ENCODE peak calls at places on chromosomes 4 and X, in ten cellular contexts. One of them, this sample, is unnamed.

GRCh38 chrX:32673193-32673592 is 538.2 kb downstream of the DMD start:
- DNase-seq in neural crest cell: no peak
- DNase-seq in GM10248: no peak
- DNase-seq in ovary: no peak
- DNase-seq in tibial artery: no peak
- DNase-seq in lower leg skin: no peak
- DNase-seq in AG10803: no peak
- DNase-seq in CD4-positive, alpha-beta T cell: no peak
- DNase-seq in body of pancreas: no peak
- DNase-seq in GM23338: peak; percentile 37
- DNase-seq in this sample: no peak

GRCh38 chrX:17788439-17788838 is 51.1 kb downstream of the SCML1 start:
- DNase-seq in CD4-positive, alpha-beta T cell: peak; percentile 9
- DNase-seq in lower leg skin: no peak
- DNase-seq in tibial artery: no peak
- DNase-seq in GM10248: peak; percentile 63
- DNase-seq in GM23338: peak; percentile 60
- DNase-seq in neural crest cell: peak; percentile 9
- DNase-seq in ovary: peak; percentile 52
- DNase-seq in AG10803: peak; percentile 23
- DNase-seq in body of pancreas: peak; percentile 51
- DNase-seq in this sample: peak; percentile 58

GRCh38 chr4:154506253-154506652 is 14.7 kb upstream of the DCHS2 start:
- DNase-seq in ovary: no peak
- DNase-seq in neural crest cell: no peak
- DNase-seq in GM10248: peak; percentile 18
- DNase-seq in CD4-positive, alpha-beta T cell: no peak
- DNase-seq in AG10803: peak; percentile 37
- DNase-seq in tibial artery: no peak
- DNase-seq in GM23338: peak; percentile 73
- DNase-seq in body of pancreas: no peak
- DNase-seq in lower leg skin: no peak
- DNase-seq in this sample: peak; percentile 52

GRCh38 chr4:139595989-139596679 is 40.1 kb upstream of the SETD7 start:
- DNase-seq in AG10803: peak; percentile 67
- DNase-seq in neural crest cell: no peak
- DNase-seq in body of pancreas: no peak
- DNase-seq in tibial artery: peak; percentile 70
- DNase-seq in ovary: no peak
- DNase-seq in GM23338: no peak
- DNase-seq in GM10248: no peak
- DNase-seq in lower leg skin: peak; percentile 84
- DNase-seq in CD4-positive, alpha-beta T cell: no peak
- DNase-seq in this sample: peak; percentile 55

GRCh38 chrX:45781901-45782553 is 581.4 kb upstream of the DIPK2B start:
- DNase-seq in GM23338: peak; percentile 18
- DNase-seq in ovary: no peak
- DNase-seq in body of pancreas: no peak
- DNase-seq in tibial artery: no peak
- DNase-seq in neural crest cell: no peak
- DNase-seq in CD4-positive, alpha-beta T cell: no peak
- DNase-seq in lower leg skin: no peak
- DNase-seq in AG10803: peak; percentile 69
- DNase-seq in GM10248: no peak
- DNase-seq in this sample: peak; percentile 80

GRCh38 chrX:139815771-139816170 is 107.8 kb upstream of the MCF2 start:
- DNase-seq in neural crest cell: no peak
- DNase-seq in GM23338: no peak
- DNase-seq in ovary: no peak
- DNase-seq in GM10248: no peak
- DNase-seq in CD4-positive, alpha-beta T cell: no peak
- DNase-seq in tibial artery: no peak
- DNase-seq in body of pancreas: no peak
- DNase-seq in AG10803: no peak
- DNase-seq in lower leg skin: no peak
- DNase-seq in this sample: peak; percentile 29

GRCh38 chrX:11190745-11191510 is 79.8 kb downstream of the HCCS start:
- DNase-seq in GM10248: no peak
- DNase-seq in CD4-positive, alpha-beta T cell: no peak
- DNase-seq in neural crest cell: no peak
- DNase-seq in ovary: no peak
- DNase-seq in body of pancreas: peak; percentile 68
- DNase-seq in AG10803: no peak
- DNase-seq in tibial artery: no peak
- DNase-seq in lower leg skin: peak; percentile 27
- DNase-seq in GM23338: no peak
- DNase-seq in this sample: no peak

GRCh38 chrX:131987252-131987651 is 35.9 kb upstream of the STK26 start:
- DNase-seq in ovary: no peak
- DNase-seq in AG10803: no peak
- DNase-seq in tibial artery: no peak
- DNase-seq in GM10248: peak; percentile 37
- DNase-seq in CD4-positive, alpha-beta T cell: no peak
- DNase-seq in body of pancreas: no peak
- DNase-seq in neural crest cell: no peak
- DNase-seq in lower leg skin: no peak
- DNase-seq in GM23338: no peak
- DNase-seq in this sample: no peak

GRCh38 chrX:43269201-43269600 is 386.9 kb upstream of the MAOA start:
- DNase-seq in tibial artery: no peak
- DNase-seq in CD4-positive, alpha-beta T cell: no peak
- DNase-seq in GM23338: no peak
- DNase-seq in GM10248: no peak
- DNase-seq in lower leg skin: no peak
- DNase-seq in neural crest cell: no peak
- DNase-seq in body of pancreas: no peak
- DNase-seq in ovary: no peak
- DNase-seq in AG10803: no peak
- DNase-seq in this sample: no peak

GRCh38 chrX:130523460-130524394 is 121.9 kb downstream of the RBMX2 start:
- DNase-seq in body of pancreas: peak; percentile 60
- DNase-seq in tibial artery: peak; percentile 22
- DNase-seq in neural crest cell: peak; percentile 47
- DNase-seq in GM23338: peak; percentile 70
- DNase-seq in AG10803: no peak
- DNase-seq in ovary: peak; percentile 16
- DNase-seq in CD4-positive, alpha-beta T cell: no peak
- DNase-seq in lower leg skin: no peak
- DNase-seq in GM10248: no peak
- DNase-seq in this sample: no peak

GRCh38 chrX:8849945-8850344 is 48.8 kb upstream of the FAM9A start:
- DNase-seq in tibial artery: no peak
- DNase-seq in body of pancreas: no peak
- DNase-seq in ovary: no peak
- DNase-seq in lower leg skin: no peak
- DNase-seq in CD4-positive, alpha-beta T cell: no peak
- DNase-seq in AG10803: no peak
- DNase-seq in GM10248: no peak
- DNase-seq in GM23338: peak; percentile 16
- DNase-seq in neural crest cell: no peak
- DNase-seq in this sample: no peak
- TF ChIP-seq CTCF in tibial artery: no peak
- TF ChIP-seq CTCF in body of pancreas: no peak
- TF ChIP-seq CTCF in ovary: no peak
- TF ChIP-seq CTCF in lower leg skin: no peak
- TF ChIP-seq CTCF in CD4-positive, alpha-beta T cell: no peak
- TF ChIP-seq CTCF in AG10803: no peak
- TF ChIP-seq CTCF in GM10248: no peak
- TF ChIP-seq CTCF in GM23338: no peak
- TF ChIP-seq CTCF in neural crest cell: peak; percentile 25
- TF ChIP-seq CTCF in this sample: no peak

DNA sequence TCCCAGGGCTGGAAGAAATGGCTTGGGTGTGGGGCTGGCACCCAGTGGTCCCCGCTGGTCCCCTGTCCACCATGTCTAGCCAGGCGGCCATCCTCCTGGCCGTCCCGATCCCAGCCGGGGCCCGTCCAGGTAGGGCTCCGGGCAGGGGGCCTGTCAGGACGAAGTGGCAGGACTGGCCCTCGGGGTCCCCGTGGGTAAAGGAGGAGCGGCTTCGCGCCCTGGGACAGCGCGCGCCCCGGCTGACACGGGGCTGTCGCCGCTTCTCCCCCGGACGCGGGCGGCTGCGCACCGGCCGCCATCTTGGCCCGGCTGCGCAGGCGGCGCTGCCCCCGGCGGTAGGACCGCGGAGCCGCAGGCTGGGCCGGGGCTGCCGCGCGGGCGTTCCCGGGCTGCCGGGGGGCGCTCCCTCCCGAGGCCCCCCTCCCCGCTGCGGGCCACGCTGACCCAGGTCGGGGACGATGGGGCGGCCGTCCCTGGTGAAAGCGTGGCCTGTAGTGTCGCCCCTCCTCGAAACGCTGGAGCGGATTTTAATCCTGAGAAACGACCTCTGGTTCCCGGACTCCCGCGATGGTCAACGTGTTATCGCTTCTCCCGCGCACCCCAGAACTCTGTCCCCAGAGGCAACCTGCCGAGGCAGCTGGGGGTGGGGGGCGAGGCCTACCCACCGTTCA is 60.4 kb upstream of the BCOR start:
- DNase-seq in lower leg skin: no peak
- DNase-seq in AG10803: no peak
- DNase-seq in GM10248: peak; percentile 67
- DNase-seq in tibial artery: no peak
- DNase-seq in neural crest cell: peak; percentile 29
- DNase-seq in CD4-positive, alpha-beta T cell: no peak
- DNase-seq in ovary: peak; percentile 56
- DNase-seq in body of pancreas: no peak
- DNase-seq in GM23338: peak; percentile 64
- DNase-seq in this sample: no peak
- TF ChIP-seq CTCF in lower leg skin: no peak
- TF ChIP-seq CTCF in AG10803: no peak
- TF ChIP-seq CTCF in GM10248: peak; percentile 47
- TF ChIP-seq CTCF in tibial artery: peak; percentile 71
- TF ChIP-seq CTCF in neural crest cell: peak; percentile 57
- TF ChIP-seq CTCF in CD4-positive, alpha-beta T cell: no peak
- TF ChIP-seq CTCF in ovary: peak; percentile 80
- TF ChIP-seq CTCF in body of pancreas: peak; percentile 4
- TF ChIP-seq CTCF in GM23338: no peak
- TF ChIP-seq CTCF in this sample: peak; percentile 21

GRCh38 chr4:177108708-177109107 is 201.0 kb upstream of the NEIL3 start:
- DNase-seq in CD4-positive, alpha-beta T cell: no peak
- DNase-seq in GM10248: no peak
- DNase-seq in GM23338: peak; percentile 4
- DNase-seq in AG10803: peak; percentile 61
- DNase-seq in neural crest cell: no peak
- DNase-seq in ovary: no peak
- DNase-seq in body of pancreas: no peak
- DNase-seq in tibial artery: no peak
- DNase-seq in lower leg skin: no peak
- DNase-seq in this sample: peak; percentile 76
- TF ChIP-seq CTCF in CD4-positive, alpha-beta T cell: no peak
- TF ChIP-seq CTCF in GM10248: no peak
- TF ChIP-seq CTCF in GM23338: peak; percentile 34
- TF ChIP-seq CTCF in AG10803: peak; percentile 70
- TF ChIP-seq CTCF in neural crest cell: no peak
- TF ChIP-seq CTCF in ovary: no peak
- TF ChIP-seq CTCF in body of pancreas: peak; percentile 9
- TF ChIP-seq CTCF in tibial artery: no peak
- TF ChIP-seq CTCF in lower leg skin: no peak
- TF ChIP-seq CTCF in this sample: peak; percentile 61

DNA sequence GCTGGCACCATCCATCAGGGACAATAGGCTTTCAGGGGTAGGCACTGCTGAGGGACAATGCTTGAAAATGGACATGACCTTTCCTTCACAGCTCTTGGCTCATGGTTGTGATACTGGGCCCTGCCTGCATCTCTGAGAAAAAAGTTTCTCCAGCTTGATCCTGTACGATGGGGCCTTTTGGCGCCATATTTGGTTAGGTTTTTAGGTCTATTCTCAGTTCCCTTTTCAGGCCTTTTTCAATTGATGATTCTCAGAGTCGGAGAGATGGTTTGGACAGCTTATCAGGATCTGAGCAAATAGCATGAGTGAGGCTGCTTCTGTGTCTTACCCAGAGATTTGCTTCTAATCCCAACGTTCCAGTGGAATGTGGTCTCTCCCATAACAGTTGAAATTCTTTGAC is 141.6 kb downstream of the ZNF518B start:
- DNase-seq in AG10803: no peak
- DNase-seq in GM23338: no peak
- DNase-seq in lower leg skin: no peak
- DNase-seq in GM10248: no peak
- DNase-seq in CD4-positive, alpha-beta T cell: no peak
- DNase-seq in tibial artery: no peak
- DNase-seq in ovary: no peak
- DNase-seq in neural crest cell: no peak
- DNase-seq in body of pancreas: no peak
- DNase-seq in this sample: no peak
- TF ChIP-seq CTCF in AG10803: no peak
- TF ChIP-seq CTCF in GM23338: no peak
- TF ChIP-seq CTCF in lower leg skin: no peak
- TF ChIP-seq CTCF in GM10248: no peak
- TF ChIP-seq CTCF in CD4-positive, alpha-beta T cell: no peak
- TF ChIP-seq CTCF in tibial artery: no peak
- TF ChIP-seq CTCF in ovary: no peak
- TF ChIP-seq CTCF in neural crest cell: no peak
- TF ChIP-seq CTCF in body of pancreas: no peak
- TF ChIP-seq CTCF in this sample: no peak

GRCh38 chr4:135418353-135418752 is 1216.8 kb upstream of the PABPC4L start:
- DNase-seq in lower leg skin: no peak
- DNase-seq in GM23338: peak; percentile 70
- DNase-seq in neural crest cell: no peak
- DNase-seq in CD4-positive, alpha-beta T cell: no peak
- DNase-seq in GM10248: peak; percentile 5
- DNase-seq in tibial artery: no peak
- DNase-seq in AG10803: no peak
- DNase-seq in ovary: no peak
- DNase-seq in body of pancreas: no peak
- DNase-seq in this sample: peak; percentile 4
- TF ChIP-seq CTCF in lower leg skin: no peak
- TF ChIP-seq CTCF in GM23338: peak; percentile 69
- TF ChIP-seq CTCF in neural crest cell: peak; percentile 52
- TF ChIP-seq CTCF in CD4-positive, alpha-beta T cell: no peak
- TF ChIP-seq CTCF in GM10248: no peak
- TF ChIP-seq CTCF in tibial artery: no peak
- TF ChIP-seq CTCF in AG10803: no peak
- TF ChIP-seq CTCF in ovary: no peak
- TF ChIP-seq CTCF in body of pancreas: no peak
- TF ChIP-seq CTCF in this sample: peak; percentile 22

DNA sequence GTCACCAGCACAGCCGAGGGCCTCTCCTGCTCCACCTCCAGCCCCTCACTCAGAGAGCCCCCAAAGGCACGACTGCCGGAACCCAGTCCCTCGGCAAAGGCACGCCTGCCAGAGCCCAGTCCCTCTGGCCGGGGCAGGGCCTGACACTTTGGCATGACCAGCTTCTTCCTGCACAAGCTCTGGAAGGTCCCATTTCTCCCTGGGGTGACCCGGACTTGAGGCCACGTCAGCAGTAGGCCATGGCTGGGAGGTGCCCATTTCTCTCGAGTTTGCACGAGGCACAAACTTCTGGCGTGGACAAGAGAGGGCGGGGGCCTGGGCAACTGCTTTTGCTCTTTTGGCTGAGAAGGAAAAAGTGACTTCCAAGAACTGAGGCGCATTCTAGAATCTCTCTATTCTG is 62.2 kb upstream of the GPR78 start:
- DNase-seq in AG10803: peak; percentile 36
- DNase-seq in tibial artery: no peak
- DNase-seq in GM10248: no peak
- DNase-seq in GM23338: no peak
- DNase-seq in CD4-positive, alpha-beta T cell: no peak
- DNase-seq in neural crest cell: no peak
- DNase-seq in body of pancreas: no peak
- DNase-seq in lower leg skin: no peak
- DNase-seq in ovary: no peak
- DNase-seq in this sample: peak; percentile 56
- TF ChIP-seq CTCF in AG10803: no peak
- TF ChIP-seq CTCF in tibial artery: no peak
- TF ChIP-seq CTCF in GM10248: no peak
- TF ChIP-seq CTCF in GM23338: no peak
- TF ChIP-seq CTCF in CD4-positive, alpha-beta T cell: no peak
- TF ChIP-seq CTCF in neural crest cell: no peak
- TF ChIP-seq CTCF in body of pancreas: no peak
- TF ChIP-seq CTCF in lower leg skin: no peak
- TF ChIP-seq CTCF in ovary: no peak
- TF ChIP-seq CTCF in this sample: no peak